ENCODE peak calls at places on chromosomes 3 and 15, in eight cellular contexts. One of them, this sample, is unnamed.

GRCh38 chr3:111236833-111237713 is 165.5 kb downstream of the NECTIN3 start:
- DNase-seq in CD8-positive, alpha-beta T cell: no peak
- DNase-seq in A549: peak; percentile 15
- DNase-seq in Calu3: no peak
- DNase-seq in neural crest cell: no peak
- DNase-seq in H9: no peak
- DNase-seq in hepatocyte: no peak
- DNase-seq in heart right ventricle: no peak
- DNase-seq in this sample: no peak

GRCh38 chr3:110743202-110743601 is 328.4 kb upstream of the NECTIN3 start:
- DNase-seq in CD8-positive, alpha-beta T cell: no peak
- DNase-seq in A549: peak; percentile 24
- DNase-seq in Calu3: peak; percentile 30
- DNase-seq in neural crest cell: no peak
- DNase-seq in H9: no peak
- DNase-seq in hepatocyte: peak; percentile 53
- DNase-seq in heart right ventricle: no peak
- DNase-seq in this sample: no peak

GRCh38 chr3:142768338-142768737 is 44.5 kb downstream of the TRPC1 start:
- DNase-seq in CD8-positive, alpha-beta T cell: no peak
- DNase-seq in A549: no peak
- DNase-seq in Calu3: no peak
- DNase-seq in neural crest cell: no peak
- DNase-seq in H9: no peak
- DNase-seq in hepatocyte: no peak
- DNase-seq in heart right ventricle: no peak
- DNase-seq in this sample: no peak

GRCh38 chr15:77144028-77144427 is 73.1 kb upstream of the TSPAN3 start:
- DNase-seq in CD8-positive, alpha-beta T cell: no peak
- DNase-seq in A549: no peak
- DNase-seq in Calu3: no peak
- DNase-seq in neural crest cell: no peak
- DNase-seq in H9: no peak
- DNase-seq in hepatocyte: no peak
- DNase-seq in heart right ventricle: no peak
- DNase-seq in this sample: no peak

GRCh38 chr3:165444745-165445144 is 248.6 kb upstream of the SLITRK3 start:
- DNase-seq in CD8-positive, alpha-beta T cell: no peak
- DNase-seq in A549: no peak
- DNase-seq in Calu3: no peak
- DNase-seq in neural crest cell: no peak
- DNase-seq in H9: no peak
- DNase-seq in hepatocyte: no peak
- DNase-seq in heart right ventricle: no peak
- DNase-seq in this sample: no peak

GRCh38 chr3:69282191-69282590 is 103.7 kb downstream of the FRMD4B start:
- DNase-seq in CD8-positive, alpha-beta T cell: no peak
- DNase-seq in A549: no peak
- DNase-seq in Calu3: peak; percentile 74
- DNase-seq in neural crest cell: no peak
- DNase-seq in H9: no peak
- DNase-seq in hepatocyte: no peak
- DNase-seq in heart right ventricle: no peak
- DNase-seq in this sample: no peak

GRCh38 chr15:56913670-56914069 is 4.8 kb upstream of the TCF12 start:
- DNase-seq in CD8-positive, alpha-beta T cell: no peak
- DNase-seq in A549: no peak
- DNase-seq in Calu3: no peak
- DNase-seq in neural crest cell: no peak
- DNase-seq in H9: no peak
- DNase-seq in hepatocyte: no peak
- DNase-seq in heart right ventricle: no peak
- DNase-seq in this sample: no peak

GRCh38 chr3:155321418-155321817 is 27.9 kb upstream of the STRIT1 start:
- DNase-seq in CD8-positive, alpha-beta T cell: no peak
- DNase-seq in A549: no peak
- DNase-seq in Calu3: peak; percentile 29
- DNase-seq in neural crest cell: no peak
- DNase-seq in H9: no peak
- DNase-seq in hepatocyte: no peak
- DNase-seq in heart right ventricle: no peak
- DNase-seq in this sample: no peak

GRCh38 chr3:188097786-188098185 is 56.2 kb upstream of the LPP start:
- DNase-seq in CD8-positive, alpha-beta T cell: no peak
- DNase-seq in A549: no peak
- DNase-seq in Calu3: no peak
- DNase-seq in neural crest cell: no peak
- DNase-seq in H9: no peak
- DNase-seq in hepatocyte: no peak
- DNase-seq in heart right ventricle: peak; percentile 33
- DNase-seq in this sample: no peak

GRCh38 chr15:88606437-88606794 is 14.7 kb upstream of the AEN start:
- DNase-seq in CD8-positive, alpha-beta T cell: no peak
- DNase-seq in A549: no peak
- DNase-seq in Calu3: no peak
- DNase-seq in neural crest cell: no peak
- DNase-seq in H9: no peak
- DNase-seq in hepatocyte: no peak
- DNase-seq in heart right ventricle: no peak
- DNase-seq in this sample: no peak

GRCh38 chr15:47885921-47886320 is 168.6 kb downstream of the SEMA6D start:
- DNase-seq in CD8-positive, alpha-beta T cell: no peak
- DNase-seq in A549: no peak
- DNase-seq in Calu3: no peak
- DNase-seq in neural crest cell: no peak
- DNase-seq in H9: no peak
- DNase-seq in hepatocyte: no peak
- DNase-seq in heart right ventricle: no peak
- DNase-seq in this sample: no peak

GRCh38 chr3:67551366-67552016 is 102.9 kb downstream of the SUCLG2 start:
- DNase-seq in CD8-positive, alpha-beta T cell: no peak
- DNase-seq in A549: no peak
- DNase-seq in Calu3: no peak
- DNase-seq in neural crest cell: no peak
- DNase-seq in H9: no peak
- DNase-seq in hepatocyte: no peak
- DNase-seq in heart right ventricle: no peak
- DNase-seq in this sample: no peak

GRCh38 chr3:16070707-16071106 is 103.8 kb upstream of the GALNT15 start:
- DNase-seq in CD8-positive, alpha-beta T cell: no peak
- DNase-seq in A549: no peak
- DNase-seq in Calu3: no peak
- DNase-seq in neural crest cell: no peak
- DNase-seq in H9: no peak
- DNase-seq in hepatocyte: no peak
- DNase-seq in heart right ventricle: no peak
- DNase-seq in this sample: no peak

GRCh38 chr3:157204880-157205279 is 44.9 kb upstream of the CCNL1 start:
- DNase-seq in CD8-positive, alpha-beta T cell: no peak
- DNase-seq in A549: no peak
- DNase-seq in Calu3: no peak
- DNase-seq in neural crest cell: no peak
- DNase-seq in H9: no peak
- DNase-seq in hepatocyte: no peak
- DNase-seq in heart right ventricle: no peak
- DNase-seq in this sample: no peak

GRCh38 chr3:134772591-134772990 is 22.5 kb upstream of the EPHB1 start:
- DNase-seq in CD8-positive, alpha-beta T cell: no peak
- DNase-seq in A549: no peak
- DNase-seq in Calu3: no peak
- DNase-seq in neural crest cell: no peak
- DNase-seq in H9: no peak
- DNase-seq in hepatocyte: no peak
- DNase-seq in heart right ventricle: no peak
- DNase-seq in this sample: no peak

GRCh38 chr3:17742092-17742836 is at the start of gene TBC1D5:
- DNase-seq in CD8-positive, alpha-beta T cell: peak; percentile 78
- DNase-seq in A549: peak; percentile 98
- DNase-seq in Calu3: peak; percentile 93
- DNase-seq in neural crest cell: peak; percentile 89
- DNase-seq in H9: peak; percentile 87
- DNase-seq in hepatocyte: peak; percentile 99
- DNase-seq in heart right ventricle: peak; percentile 95
- DNase-seq in this sample: peak; percentile 65

GRCh38 chr15:80343610-80344009 is 60.6 kb upstream of the ARNT2 start:
- DNase-seq in CD8-positive, alpha-beta T cell: no peak
- DNase-seq in A549: no peak
- DNase-seq in Calu3: no peak
- DNase-seq in neural crest cell: no peak
- DNase-seq in H9: no peak
- DNase-seq in hepatocyte: peak; percentile 45
- DNase-seq in heart right ventricle: peak; percentile 77
- DNase-seq in this sample: peak; percentile 43

GRCh38 chr3:130692455-130692854 is 54.2 kb downstream of the PIK3R4 start:
- DNase-seq in CD8-positive, alpha-beta T cell: no peak
- DNase-seq in A549: no peak
- DNase-seq in Calu3: peak; percentile 45
- DNase-seq in neural crest cell: no peak
- DNase-seq in H9: no peak
- DNase-seq in hepatocyte: no peak
- DNase-seq in heart right ventricle: no peak
- DNase-seq in this sample: no peak

GRCh38 chr15:81312790-81313543 is 11.0 kb downstream of the STARD5 start:
- DNase-seq in CD8-positive, alpha-beta T cell: no peak
- DNase-seq in A549: peak; percentile 81
- DNase-seq in Calu3: peak; percentile 67
- DNase-seq in neural crest cell: no peak
- DNase-seq in H9: no peak
- DNase-seq in hepatocyte: peak; percentile 77
- DNase-seq in heart right ventricle: peak; percentile 66
- DNase-seq in this sample: no peak

GRCh38 chr3:50168388-50168787 is 13.3 kb downstream of the SEMA3F start:
- DNase-seq in CD8-positive, alpha-beta T cell: no peak
- DNase-seq in A549: no peak
- DNase-seq in Calu3: no peak
- DNase-seq in neural crest cell: no peak
- DNase-seq in H9: no peak
- DNase-seq in hepatocyte: no peak
- DNase-seq in heart right ventricle: no peak
- DNase-seq in this sample: no peak

GRCh38 chr15:65738649-65739048 is 53.4 kb downstream of the DENND4A start:
- DNase-seq in CD8-positive, alpha-beta T cell: no peak
- DNase-seq in A549: no peak
- DNase-seq in Calu3: no peak
- DNase-seq in neural crest cell: no peak
- DNase-seq in H9: no peak
- DNase-seq in hepatocyte: no peak
- DNase-seq in heart right ventricle: no peak
- DNase-seq in this sample: no peak

GRCh38 chr3:124032881-124033359 is 41.0 kb upstream of the ROPN1 start:
- DNase-seq in CD8-positive, alpha-beta T cell: peak; percentile 14
- DNase-seq in A549: peak; percentile 78
- DNase-seq in Calu3: peak; percentile 88
- DNase-seq in neural crest cell: peak; percentile 95
- DNase-seq in H9: peak; percentile 91
- DNase-seq in hepatocyte: peak; percentile 94
- DNase-seq in heart right ventricle: peak; percentile 88
- DNase-seq in this sample: peak; percentile 78
- TF ChIP-seq CTCF in CD8-positive, alpha-beta T cell: peak; percentile 29
- TF ChIP-seq CTCF in A549: peak; percentile 64
- TF ChIP-seq CTCF in Calu3: peak; percentile 77
- TF ChIP-seq CTCF in neural crest cell: peak; percentile 72
- TF ChIP-seq CTCF in H9: peak; percentile 78
- TF ChIP-seq CTCF in hepatocyte: peak; percentile 75
- TF ChIP-seq CTCF in heart right ventricle: peak; percentile 82
- TF ChIP-seq CTCF in this sample: peak; percentile 74

DNA sequence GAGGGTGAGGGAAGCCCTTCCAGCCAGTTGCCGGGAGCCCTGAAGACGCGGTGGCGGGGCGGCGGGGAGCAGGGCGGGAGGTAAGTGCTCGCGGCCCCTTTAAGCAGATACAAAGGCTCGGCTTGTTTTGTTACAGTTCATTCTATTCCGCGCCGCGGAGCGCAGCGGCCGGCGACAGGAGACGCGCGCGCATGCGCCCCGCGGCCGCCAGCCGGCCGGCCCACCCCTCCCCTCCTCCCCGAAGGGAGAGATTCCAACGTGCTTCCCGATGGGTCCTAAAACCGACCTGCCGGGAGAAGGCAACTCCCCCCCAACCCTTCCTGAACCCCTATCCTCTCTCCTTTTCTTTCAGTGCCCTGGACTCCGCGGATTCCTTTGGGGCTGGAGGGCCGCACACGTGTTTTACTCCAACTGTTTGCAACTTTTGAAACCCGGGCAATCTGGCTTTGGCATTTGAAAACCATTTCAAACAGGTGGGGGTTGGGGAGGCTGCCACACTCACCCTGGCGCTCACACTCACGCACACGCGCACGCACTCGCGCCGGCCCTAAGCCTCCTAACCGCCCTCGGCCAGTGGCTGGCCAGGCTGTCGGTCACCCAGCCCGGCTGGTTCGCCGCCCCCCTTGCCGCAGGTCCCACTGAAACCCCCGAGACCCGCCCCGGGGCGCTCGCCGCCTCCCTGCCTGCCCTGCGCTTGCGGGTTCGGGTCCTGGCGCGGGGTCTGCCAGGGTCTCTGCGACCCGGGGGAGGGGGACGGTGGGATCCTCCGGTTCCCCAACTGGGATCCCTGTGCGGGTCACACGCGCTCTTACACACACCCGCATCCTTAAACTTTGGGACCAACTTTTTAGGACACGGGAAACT is at the start of gene MAGI1:
- DNase-seq in CD8-positive, alpha-beta T cell: no peak
- DNase-seq in A549: peak; percentile 93
- DNase-seq in Calu3: peak; percentile 94
- DNase-seq in neural crest cell: peak; percentile 81
- DNase-seq in H9: peak; percentile 96
- DNase-seq in hepatocyte: peak; percentile 97
- DNase-seq in heart right ventricle: peak; percentile 94
- DNase-seq in this sample: peak; percentile 90
- TF ChIP-seq CTCF in CD8-positive, alpha-beta T cell: no peak
- TF ChIP-seq CTCF in A549: no peak
- TF ChIP-seq CTCF in Calu3: no peak
- TF ChIP-seq CTCF in neural crest cell: no peak
- TF ChIP-seq CTCF in H9: no peak
- TF ChIP-seq CTCF in hepatocyte: no peak
- TF ChIP-seq CTCF in heart right ventricle: no peak
- TF ChIP-seq CTCF in this sample: no peak

GRCh38 chr3:49017978-49018706 is at the start of gene DALRD3:
- DNase-seq in CD8-positive, alpha-beta T cell: no peak
- DNase-seq in A549: peak; percentile 72
- DNase-seq in Calu3: peak; percentile 75
- DNase-seq in neural crest cell: peak; percentile 41
- DNase-seq in H9: peak; percentile 86
- DNase-seq in hepatocyte: peak; percentile 85
- DNase-seq in heart right ventricle: peak; percentile 73
- DNase-seq in this sample: no peak
- TF ChIP-seq CTCF in CD8-positive, alpha-beta T cell: no peak
- TF ChIP-seq CTCF in A549: no peak
- TF ChIP-seq CTCF in Calu3: no peak
- TF ChIP-seq CTCF in neural crest cell: no peak
- TF ChIP-seq CTCF in H9: peak; percentile 13
- TF ChIP-seq CTCF in hepatocyte: no peak
- TF ChIP-seq CTCF in heart right ventricle: no peak
- TF ChIP-seq CTCF in this sample: no peak

GRCh38 chr15:101294731-101295606 is at the start of gene SNRPA1:
- DNase-seq in CD8-positive, alpha-beta T cell: peak; percentile 94
- DNase-seq in A549: peak; percentile 98
- DNase-seq in Calu3: peak; percentile 99
- DNase-seq in neural crest cell: peak; percentile 96
- DNase-seq in H9: peak; percentile 95
- DNase-seq in hepatocyte: peak; percentile 100
- DNase-seq in heart right ventricle: peak; percentile 97
- DNase-seq in this sample: peak; percentile 98
- TF ChIP-seq CTCF in CD8-positive, alpha-beta T cell: no peak
- TF ChIP-seq CTCF in A549: no peak
- TF ChIP-seq CTCF in Calu3: no peak
- TF ChIP-seq CTCF in neural crest cell: no peak
- TF ChIP-seq CTCF in H9: no peak
- TF ChIP-seq CTCF in hepatocyte: no peak
- TF ChIP-seq CTCF in heart right ventricle: no peak
- TF ChIP-seq CTCF in this sample: no peak

This sample was measured in mesothelial cell of epicardium.